ENCODE peak calls at places on chromosomes 12 and 14, in six cellular contexts. R is esophagus squamous epithelium; W is CD4-positive, CD25-positive, alpha-beta regulatory T cell; Q is mucosa of descending colon; J is OCI-LY7; M is NT2/D1. L is an unnamed sample. For H3K36me3, the result is how much of the 10 kb centered on the place peaks cover.

GRCh38 chr14:100771121-100771800 is 44.6 kb downstream of the DLK1 start:
- DNase-seq in M (no peak), R (no peak), W (no peak), J (no peak), Q (no peak), L (peak)

GRCh38 chr12:94563261-94563660 is 87.1 kb downstream of the TMCC3 start:
- DNase-seq in J (no peak), W (no peak), R (no peak), M (no peak), Q (no peak), L (no peak)

GRCh38 chr14:53519137-53519536 is 366.0 kb upstream of the DDHD1 start:
- DNase-seq in Q (no peak), M (no peak), J (no peak), R (no peak), W (no peak), L (no peak)

GRCh38 chr14:71230897-71231296 is 323.6 kb downstream of the PCNX1 start:
- DNase-seq in W (no peak), R (no peak), Q (no peak), J (no peak), M (no peak), L (no peak)

GRCh38 chr12:80636832-80637231 is 70.6 kb upstream of the MYF6 start:
- DNase-seq in W (no peak), J (no peak), M (no peak), R (no peak), Q (no peak), L (no peak)

GRCh38 chr12:12791756-12792346 is 6.4 kb downstream of the APOLD1 start:
- DNase-seq in M (no peak), J (no peak), R (no peak), W (no peak), Q (no peak), L (peak)

GRCh38 chr12:32151081-32151480 is 44.4 kb downstream of the BICD1 start:
- DNase-seq in W (no peak), Q (no peak), M (no peak), J (no peak), R (no peak), L (no peak)

GRCh38 chr12:86530996-86531655 is 274.9 kb upstream of the MGAT4C start:
- DNase-seq in M (no peak), J (no peak), R (no peak), Q (no peak), W (no peak), L (no peak)

GRCh38 chr12:43896496-43896895 is 60.6 kb downstream of the TMEM117 start:
- DNase-seq in R (no peak), J (no peak), M (no peak), W (no peak), Q (no peak), L (no peak)

GRCh38 chr12:54562720-54563356 is 13.4 kb downstream of the PDE1B start:
- DNase-seq in R (no peak), M (no peak), W (no peak), Q (no peak), J (no peak), L (no peak)

GRCh38 chr14:61322799-61323290 is 1.5 kb downstream of the PRKCH start:
- DNase-seq in Q (no peak), M (no peak), W (peak), R (no peak), J (no peak), L (no peak)

GRCh38 chr14:103710771-103711392 is 4.4 kb downstream of the XRCC3 start:
- DNase-seq in W (no peak), Q (no peak), R (no peak), M (no peak), J (no peak), L (no peak)

GRCh38 chr12:104687823-104688573 is 231.2 kb downstream of the CHST11 start:
- DNase-seq in Q (no peak), M (no peak), R (no peak), J (no peak), W (no peak), L (no peak)

GRCh38 chr12:62629413-62629812 is 162.8 kb downstream of the MON2 start:
- DNase-seq in Q (no peak), J (no peak), W (no peak), R (no peak), M (peak), L (no peak)

GRCh38 chr14:72682188-72682587 is 211.7 kb downstream of the DPF3 start:
- DNase-seq in Q (no peak), W (no peak), M (no peak), J (no peak), R (no peak), L (no peak)

GRCh38 chr12:17079251-17079909 is 473.4 kb upstream of the LMO3 start:
- DNase-seq in J (peak), M (no peak), R (no peak), Q (no peak), W (no peak), L (no peak)

GRCh38 chr12:120103044-120103338 is 13.6 kb downstream of the RAB35 start:
- DNase-seq in R (no peak), J (no peak), W (no peak), M (no peak), Q (no peak), L (no peak)

GRCh38 chr12:54879579-54879978 is 25.3 kb downstream of the MUCL1 start:
- DNase-seq in J (no peak), W (no peak), Q (no peak), M (no peak), R (no peak), L (no peak)

GRCh38 chr12:68042212-68042699 is 53.0 kb downstream of the IFNG-AS1 start:
- DNase-seq in R (no peak), M (no peak), W (no peak), Q (no peak), J (peak), L (no peak)

GRCh38 chr12:102730996-102731395 is 186.0 kb downstream of the PAH start:
- DNase-seq in M (no peak), J (no peak), W (no peak), Q (no peak), R (no peak), L (no peak)

GRCh38 chr14:69531135-69531534 is 43.5 kb downstream of the CCDC177 start:
- DNase-seq in M (no peak), J (no peak), R (no peak), W (no peak), Q (no peak), L (no peak)

GRCh38 chr14:85310491-85311272 is 219.3 kb upstream of the FLRT2 start:
- DNase-seq in W (no peak), M (no peak), J (no peak), R (no peak), Q (no peak), L (no peak)

GRCh38 chr14:92380131-92380530 is 57.2 kb downstream of the SLC24A4 start:
- DNase-seq in J (no peak), R (no peak), Q (no peak), W (no peak), M (no peak), L (no peak)
- H3K36me3 ChIP-seq in J (under half), R (under half), Q (under half), W (under half), M (under half), L (under half)

GRCh38 chr12:124347335-124347734 is 52.4 kb downstream of the RFLNA start:
- DNase-seq in W (no peak), M (no peak), Q (no peak), R (no peak), J (no peak), L (no peak)

GRCh38 chr12:124346425-124347168 is 51.7 kb downstream of the RFLNA start:
- DNase-seq in R (no peak), Q (no peak), W (no peak), J (no peak), M (no peak), L (no peak)

GRCh38 chr12:124347805-124348658 is 53.1 kb downstream of the RFLNA start:
- DNase-seq in R (no peak), M (no peak), W (peak), J (peak), Q (no peak), L (no peak)

GRCh38 chr12:124350491-124350890 is 55.6 kb downstream of the RFLNA start:
- DNase-seq in Q (no peak), M (no peak), J (no peak), R (no peak), W (no peak), L (no peak)

DNA sequence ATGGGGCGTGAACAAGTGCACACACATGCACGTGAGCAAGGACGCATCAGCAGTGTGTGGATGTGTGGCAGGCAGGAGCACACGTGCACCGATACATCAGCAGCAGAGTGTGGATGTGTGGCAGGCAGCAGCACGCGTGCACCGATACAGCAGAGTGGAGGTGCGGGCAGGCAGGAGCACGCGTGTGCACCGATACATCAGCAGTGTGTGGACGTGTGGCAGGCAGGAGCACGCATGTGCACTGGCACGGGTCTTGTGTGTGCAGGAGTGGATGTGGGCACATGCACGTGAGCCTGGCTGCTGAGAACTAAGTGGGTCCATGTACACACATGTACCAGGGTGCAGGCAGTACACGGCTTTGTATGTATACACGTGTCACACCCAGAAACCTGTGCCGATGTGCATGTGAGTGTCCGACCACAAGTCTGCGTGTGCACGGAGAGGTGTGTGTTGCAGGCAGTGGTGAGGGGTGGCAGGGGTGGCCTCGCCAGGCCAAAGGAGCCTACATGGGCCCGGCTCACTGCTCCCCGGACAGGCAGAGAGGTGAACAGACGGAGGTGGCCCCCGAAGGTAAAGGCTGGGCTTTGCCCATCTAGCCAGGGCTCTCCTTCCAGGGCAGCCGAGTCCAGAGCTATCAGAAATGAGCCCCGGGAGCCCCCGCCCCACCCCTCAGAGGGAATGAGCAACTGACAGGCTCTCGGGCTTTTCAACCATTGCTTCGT is 53.9 kb downstream of the RFLNA start:
- DNase-seq in M (no peak), W (no peak), Q (no peak), J (no peak), R (no peak), L (no peak)
- H3K36me3 ChIP-seq in M (half or more), W (half or more), Q (under half), J (under half), R (half or more), L (half or more)

GRCh38 chr14:102016420-102017090 is 52.2 kb downstream of the DYNC1H1 start:
- DNase-seq in M (no peak), R (no peak), Q (no peak), W (no peak), J (no peak), L (no peak)
- H3K36me3 ChIP-seq in M (half or more), R (half or more), Q (under half), W (half or more), J (half or more), L (half or more)

DNA sequence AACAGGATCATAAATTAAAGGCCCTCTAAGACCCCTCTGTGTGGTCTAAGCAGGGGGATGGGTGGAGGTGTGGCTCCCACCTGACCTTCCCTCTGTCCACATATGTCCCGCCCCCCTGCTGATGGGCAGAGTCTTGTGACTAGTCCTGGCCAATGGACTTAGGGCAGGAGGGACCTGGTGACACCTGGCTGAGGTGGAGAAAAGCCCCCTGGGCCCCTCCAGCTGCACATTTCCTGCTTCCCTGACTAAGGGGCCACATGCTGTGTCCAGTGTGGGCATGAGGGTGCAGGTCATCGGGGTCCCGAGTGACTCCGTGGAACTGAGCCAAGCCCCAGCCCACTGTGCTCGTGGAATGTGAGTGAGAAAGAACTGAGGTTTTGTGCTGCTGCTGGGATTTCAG is 254.7 kb downstream of the ADGRD1 start:
- DNase-seq in W (no peak), Q (peak), R (no peak), M (no peak), J (no peak), L (no peak)
- H3K36me3 ChIP-seq in W (under half), Q (under half), R (under half), M (under half), J (under half), L (under half)

DNA sequence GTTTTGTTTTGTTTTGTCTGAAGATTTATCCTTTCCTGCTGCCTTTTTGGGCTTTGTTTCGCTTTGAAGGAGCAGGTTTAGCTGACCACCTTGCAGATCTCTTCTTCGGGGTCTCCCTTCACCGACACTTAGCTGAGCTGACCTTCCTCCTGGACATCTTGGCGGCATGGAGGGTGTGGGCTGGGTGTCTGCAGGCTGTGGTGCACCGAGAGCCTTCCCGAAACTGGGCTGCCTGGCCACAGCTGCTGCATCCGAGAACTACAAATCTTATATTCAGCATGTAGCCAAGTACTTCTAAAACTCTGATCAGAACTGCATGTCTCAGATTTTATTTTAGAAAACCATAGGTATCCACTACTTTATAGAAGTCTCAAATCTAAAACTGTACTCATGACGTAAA is 84.9 kb downstream of the PPFIBP1 start:
- DNase-seq in J (no peak), R (no peak), M (no peak), W (no peak), Q (no peak), L (no peak)
- H3K36me3 ChIP-seq in J (under half), R (under half), M (under half), W (under half), Q (under half), L (under half)

GRCh38 chr12:121323908-121324307 is 27.4 kb upstream of the CAMKK2 start:
- DNase-seq in M (no peak), R (no peak), Q (no peak), W (no peak), J (no peak), L (no peak)
- H3K36me3 ChIP-seq in M (half or more), R (half or more), Q (under half), W (half or more), J (half or more), L (half or more)

GRCh38 chr12:48938805-48939204 is 13.5 kb upstream of the FKBP11 start:
- DNase-seq in R (no peak), J (peak), M (no peak), W (no peak), Q (no peak), L (no peak)
- H3K36me3 ChIP-seq in R (half or more), J (half or more), M (half or more), W (under half), Q (under half), L (half or more)

L was measured in BE2C.